ENCODE peak calls at places on chromosomes 2 and 18, in nine cellular contexts. U, S, N, G, M, X, C, E and T are unnamed samples.

GRCh38 chr2:4272261-4272858 is 569.0 kb downstream of the DCDC2C start:
- DNase-seq in U (no peak), N (no peak), M (no peak), X (no peak), G (no peak), E (no peak), S (no peak), C (no peak), T (no peak)

GRCh38 chr2:38152913-38153312 is 77.0 kb upstream of the CYP1B1 start:
- DNase-seq in N (no peak), G (no peak), M (no peak), X (no peak), U (no peak), C (no peak), S (no peak), E (no peak), T (no peak)

GRCh38 chr2:29053680-29054400 is 20.5 kb downstream of the PCARE start:
- DNase-seq in X (peak; percentile 48), E (no peak), U (no peak), C (peak; percentile 39), S (no peak), M (no peak), N (no peak), G (peak; percentile 23), T (peak; percentile 18)

GRCh38 chr18:23235860-23236259 is 100.6 kb downstream of the CABLES1 start:
- DNase-seq in E (no peak), X (no peak), S (no peak), C (no peak), G (no peak), N (no peak), U (no peak), M (no peak), T (no peak)

GRCh38 chr18:32095156-32095555 is 3.5 kb downstream of the RNF138 start:
- DNase-seq in G (no peak), N (peak; percentile 8), U (no peak), X (no peak), E (no peak), M (no peak), S (no peak), C (peak; percentile 8), T (no peak)

GRCh38 chr2:27705851-27706622 is 42.3 kb downstream of the SLC4A1AP start:
- DNase-seq in C (peak; percentile 96), E (peak; percentile 55), G (peak; percentile 90), M (peak; percentile 86), X (peak; percentile 100), N (no peak), U (peak; percentile 99), S (peak; percentile 92), T (peak; percentile 98)

GRCh38 chr2:102238039-102238756 is 51.4 kb downstream of the IL1RL2 start:
- DNase-seq in E (peak; percentile 27), N (peak; percentile 20), C (peak; percentile 72), S (peak; percentile 72), G (peak; percentile 83), U (peak; percentile 68), M (no peak), X (no peak), T (peak; percentile 88)

GRCh38 chr2:241033994-241034393 is 35.6 kb downstream of the SNED1 start:
- DNase-seq in N (no peak), X (no peak), S (no peak), M (no peak), C (no peak), U (no peak), E (no peak), G (no peak), T (no peak)

GRCh38 chr2:112910219-112910618 is 746 bp upstream of the IL37 start:
- DNase-seq in G (no peak), U (no peak), N (no peak), C (no peak), S (no peak), X (no peak), M (no peak), E (no peak), T (no peak)

GRCh38 chr2:216555274-216555673 is 56.6 kb downstream of the RPL37A start:
- DNase-seq in S (no peak), M (no peak), N (no peak), E (peak; percentile 75), C (peak; percentile 75), G (no peak), X (peak; percentile 39), U (peak; percentile 59), T (no peak)

GRCh38 chr18:25561923-25562322 is 210.0 kb upstream of the ZNF521 start:
- DNase-seq in X (no peak), N (peak; percentile 32), E (no peak), G (peak; percentile 50), M (no peak), U (peak; percentile 11), S (peak; percentile 2), C (peak; percentile 68), T (peak; percentile 44)

GRCh38 chr2:104938226-104938941 is 84.5 kb downstream of the POU3F3 start:
- DNase-seq in G (no peak), U (no peak), X (no peak), C (no peak), M (no peak), N (peak; percentile 34), S (no peak), E (no peak), T (no peak)

GRCh38 chr18:3297025-3297984 is 35.4 kb downstream of the MYL12B start:
- DNase-seq in U (peak; percentile 90), E (peak; percentile 72), S (peak; percentile 96), C (peak; percentile 76), N (peak; percentile 95), X (peak; percentile 95), G (peak; percentile 98), M (peak; percentile 97), T (peak; percentile 95)
- TF ChIP-seq CTCF in U (no peak), E (peak; percentile 38), S (peak; percentile 82), C (peak; percentile 46), N (peak; percentile 98), X (peak; percentile 85), G (peak; percentile 53), M (peak; percentile 49), T (peak; percentile 38)

GRCh38 chr2:11775384-11775783 is 29.0 kb downstream of the LPIN1 start:
- DNase-seq in N (peak; percentile 71), S (no peak), C (peak; percentile 72), U (peak; percentile 39), M (no peak), E (no peak), G (peak; percentile 33), X (no peak), T (peak; percentile 49)
- H3K4me3 ChIP-seq in N (no peak overlapping the region), S (no peak overlapping the region), C (no peak overlapping the region), U (no peak overlapping the region), M (no peak overlapping the region), E (no peak overlapping the region), G (no peak overlapping the region), X (no peak overlapping the region), T (no peak overlapping the region)

DNA sequence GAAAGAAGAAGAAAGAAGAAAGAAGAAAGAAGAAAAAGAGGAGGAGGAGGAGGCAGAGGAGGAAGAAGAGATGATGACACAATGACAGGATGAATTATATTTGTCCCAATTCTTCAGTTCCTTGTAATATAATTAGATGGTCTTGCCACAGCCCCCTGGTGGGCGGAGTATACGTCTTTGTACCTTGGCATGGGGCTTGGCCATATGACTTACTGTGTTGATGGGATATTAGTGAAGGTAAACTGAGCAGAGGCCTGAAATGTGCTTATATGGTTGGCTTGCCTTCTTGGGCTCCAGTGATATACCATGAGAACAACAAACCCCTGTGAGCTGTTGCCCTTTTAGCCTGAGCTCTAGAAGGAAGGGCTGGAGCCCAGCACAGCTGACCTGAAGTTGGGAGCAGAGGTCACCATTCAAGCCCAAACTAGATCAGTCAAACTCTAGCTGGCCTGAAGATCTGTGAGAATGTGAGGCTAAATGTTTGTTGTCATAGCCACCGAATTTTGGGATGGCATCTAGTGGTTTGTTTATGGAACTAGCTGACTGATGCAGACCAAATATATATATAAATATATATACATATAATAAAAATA is 75.2 kb upstream of the CD302 start:
- DNase-seq in G (no peak), N (no peak), S (no peak), C (no peak), M (no peak), E (no peak), X (no peak), U (no peak), T (no peak)
- TF ChIP-seq CTCF in G (no peak), N (no peak), S (no peak), C (no peak), M (no peak), E (no peak), X (no peak), U (no peak), T (no peak)

GRCh38 chr2:152176113-152176714 is 651 bp upstream of the STAM2 start:
- DNase-seq in M (no peak), C (no peak), X (peak; percentile 37), N (peak; percentile 44), S (peak; percentile 23), U (peak; percentile 49), G (peak; percentile 41), E (no peak), T (peak; percentile 24)

GRCh38 chr2:152175368-152176112 is at the start of gene STAM2:
- DNase-seq in N (peak; percentile 96), M (peak; percentile 96), C (peak; percentile 96), S (peak; percentile 88), G (peak; percentile 93), E (peak; percentile 92), X (peak; percentile 90), U (peak; percentile 91), T (peak; percentile 88)

GRCh38 chr2:152174574-152174973 is 989 bp downstream of the STAM2 start:
- DNase-seq in S (no peak), X (no peak), E (no peak), C (no peak), M (peak; percentile 27), N (no peak), U (no peak), G (no peak), T (no peak)

GRCh38 chr2:152175012-152175367 is 573 bp downstream of the STAM2 start:
- DNase-seq in X (no peak), E (no peak), N (no peak), G (no peak), S (no peak), M (no peak), C (no peak), U (no peak), T (no peak)

GRCh38 chr2:152171733-152172132 is 3.8 kb downstream of the STAM2 start:
- DNase-seq in M (peak; percentile 32), U (peak; percentile 72), N (no peak), E (no peak), S (no peak), G (peak; percentile 25), X (peak; percentile 74), C (no peak), T (no peak)
- H3K4me3 ChIP-seq in M (no peak overlapping the region), U (peak overlapping the region; percentile 32), N (peak overlapping the region; percentile 1), E (no peak overlapping the region), S (no peak overlapping the region), G (no peak overlapping the region), X (peak overlapping the region; percentile 26), C (no peak overlapping the region), T (no peak overlapping the region)

GRCh38 chr2:234307322-234307961 is 189.4 kb downstream of the ARL4C start:
- DNase-seq in E (no peak), S (no peak), C (no peak), X (no peak), U (no peak), N (no peak), G (no peak), M (no peak), T (no peak)
- TF ChIP-seq CTCF in E (no peak), S (no peak), C (no peak), X (no peak), U (no peak), N (no peak), G (no peak), M (no peak), T (no peak)